ENCODE peak calls at places on chromosomes 7 and 10, in four cellular contexts. C, U, L and H are unnamed samples. For H3K4me1, the result is how much of the 10 kb centered on the place peaks cover.

GRCh38 chr10:75295901-75296441 is 60.2 kb upstream of the COMTD1 start:
- DNase-seq in C (no peak), U (peak), L (peak), H (no peak)

GRCh38 chr7:57424515-57425238 is 25.3 kb upstream of the ZNF716 start:
- DNase-seq in C (no peak), U (no peak), L (no peak), H (peak)

GRCh38 chr10:99993994-99994689 is 15.6 kb downstream of the DNMBP start:
- DNase-seq in C (peak), U (peak), L (no peak), H (peak)

GRCh38 chr10:127987467-127988380 is 80.8 kb downstream of the PTPRE start:
- DNase-seq in C (no peak), U (no peak), L (no peak), H (no peak)

GRCh38 chr10:86798636-86799035 is 42.2 kb downstream of the BMPR1A start:
- DNase-seq in C (no peak), U (no peak), L (no peak), H (no peak)

GRCh38 chr7:85177316-85177715 is 9.5 kb downstream of the SEMA3D start:
- DNase-seq in C (no peak), U (no peak), L (no peak), H (no peak)

GRCh38 chr7:149828357-149829309 is 9.5 kb upstream of the ZNF862 start:
- DNase-seq in C (no peak), U (no peak), L (no peak), H (no peak)

GRCh38 chr10:72812798-72813430 is 80.6 kb upstream of the OIT3 start:
- DNase-seq in C (no peak), U (no peak), L (no peak), H (no peak)

GRCh38 chr7:95859434-95859833 is 87.1 kb downstream of the DYNC1I1 start:
- DNase-seq in C (no peak), U (peak), L (peak), H (no peak)

GRCh38 chr10:86969421-86970041 is 1.2 kb downstream of the ADIRF start:
- DNase-seq in C (no peak), U (peak), L (no peak), H (no peak)

GRCh38 chr7:19392246-19392645 is 247.0 kb upstream of the FERD3L start:
- DNase-seq in C (no peak), U (no peak), L (no peak), H (no peak)

GRCh38 chr7:128004623-128005022 is 26.6 kb downstream of the LRRC4 start:
- DNase-seq in C (peak), U (no peak), L (no peak), H (no peak)
- H3K4me1 ChIP-seq in C (under half), U (half or more), L (half or more), H (under half)

GRCh38 chr10:104254493-104255243 is at the start of gene GSTO1:
- DNase-seq in C (peak), U (peak), L (peak), H (peak)
- H3K27ac ChIP-seq in C (peak), U (peak), L (peak), H (peak)

GRCh38 chr7:125670926-125671572 is 741.4 kb upstream of the POT1 start:
- DNase-seq in C (peak), U (no peak), L (peak), H (no peak)
- TF ChIP-seq CTCF in C (peak), U (peak), L (peak), H (peak)

DNA sequence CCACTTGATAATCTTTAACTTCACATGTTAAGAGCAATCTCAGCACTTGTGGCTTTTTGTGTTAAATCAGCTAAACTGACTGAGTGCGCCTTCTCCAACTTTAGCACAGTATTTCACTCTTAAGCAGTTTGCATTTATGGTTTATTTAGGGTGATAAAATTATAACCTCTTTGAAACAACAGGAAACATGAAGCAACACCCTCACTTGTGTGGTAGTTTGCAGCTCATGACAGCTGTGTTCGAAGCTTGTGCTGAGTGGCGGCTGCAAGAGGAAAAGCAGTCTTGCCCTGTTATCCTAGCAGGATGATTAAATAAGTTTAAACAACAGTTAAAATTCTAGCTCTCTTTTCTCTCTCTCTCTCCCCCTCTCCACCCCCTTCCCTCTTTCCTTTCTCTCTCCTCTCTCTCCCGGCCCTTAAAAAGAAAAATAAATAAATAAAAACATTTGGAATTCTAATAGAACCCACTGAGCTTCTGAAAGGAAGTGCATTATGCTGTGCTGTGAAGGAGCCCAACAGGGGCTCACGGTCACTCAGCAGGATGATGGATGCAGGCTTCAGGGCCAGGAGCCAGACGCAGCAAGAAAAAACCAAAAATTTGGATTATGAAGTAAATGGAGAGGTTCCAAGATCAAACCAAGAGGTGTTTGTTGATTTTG is 25.2 kb downstream of the OGDH start:
- DNase-seq in C (peak), U (no peak), L (no peak), H (peak)
- H3K4me1 ChIP-seq in C (half or more), U (half or more), L (under half), H (half or more)

DNA sequence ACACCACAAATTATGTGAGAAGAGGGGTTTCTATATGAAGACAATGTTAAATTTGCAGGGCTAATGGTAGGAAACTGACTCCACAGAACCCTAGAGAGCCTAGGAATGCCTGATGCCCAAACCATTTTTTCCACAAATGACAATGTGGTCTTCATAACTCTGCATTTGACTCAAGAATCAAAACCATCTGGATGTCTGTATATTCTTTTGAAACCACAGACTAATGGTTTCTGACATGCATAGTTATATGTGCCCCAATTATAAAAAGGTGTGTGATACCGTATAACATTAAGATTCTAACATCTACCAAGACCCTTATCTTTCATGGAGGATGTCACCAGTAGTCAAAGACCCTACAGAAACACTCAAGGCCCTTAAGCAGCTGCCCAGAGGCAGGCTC is 20.3 kb downstream of the SEC61G start:
- DNase-seq in C (no peak), U (no peak), L (no peak), H (no peak)
- H3K27ac ChIP-seq in C (no peak), U (no peak), L (no peak), H (no peak)

DNA sequence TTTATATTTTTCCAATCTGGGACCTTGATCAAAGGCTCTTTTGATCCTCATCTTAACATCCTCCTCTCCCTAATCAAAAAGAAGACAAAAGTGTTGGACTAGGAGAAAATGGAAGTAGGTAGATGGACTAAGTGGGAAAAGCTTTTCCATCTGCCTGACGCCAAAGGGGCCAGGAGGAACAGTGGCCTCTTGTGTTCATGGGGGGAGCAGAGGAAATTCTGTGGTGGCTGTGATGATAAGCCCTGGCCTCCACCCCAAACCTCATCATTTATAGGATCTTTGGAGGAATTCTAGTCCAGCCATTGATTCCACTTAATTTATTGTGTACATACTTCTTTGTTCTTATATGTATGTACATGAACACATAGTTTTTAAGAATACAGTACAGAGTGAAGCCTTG is 21.7 kb downstream of the ZNF365 start:
- DNase-seq in C (no peak), U (no peak), L (no peak), H (no peak)
- TF ChIP-seq CTCF in C (no peak), U (no peak), L (no peak), H (no peak)

DNA sequence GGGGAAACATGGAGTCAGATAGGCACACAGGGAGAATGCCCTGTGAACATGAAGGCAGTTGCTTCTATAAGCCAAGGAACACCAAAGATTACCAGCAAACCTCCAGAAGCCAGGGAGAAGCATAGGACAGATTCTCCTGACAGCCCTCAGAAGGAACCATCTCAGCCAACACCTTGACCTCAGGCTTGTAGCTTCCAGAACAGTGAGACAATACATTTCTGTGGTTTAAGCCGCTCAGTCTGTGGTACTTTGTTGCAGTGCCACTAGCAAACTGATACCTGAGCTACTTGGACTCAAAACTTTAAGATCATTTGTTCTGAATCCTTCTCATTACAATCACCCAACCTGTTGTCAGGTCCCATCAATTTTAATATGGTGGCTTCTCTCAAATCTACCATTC is 31.2 kb downstream of the ABLIM1 start:
- DNase-seq in C (no peak), U (no peak), L (no peak), H (no peak)
- H3K4me1 ChIP-seq in C (under half), U (under half), L (under half), H (under half)

DNA sequence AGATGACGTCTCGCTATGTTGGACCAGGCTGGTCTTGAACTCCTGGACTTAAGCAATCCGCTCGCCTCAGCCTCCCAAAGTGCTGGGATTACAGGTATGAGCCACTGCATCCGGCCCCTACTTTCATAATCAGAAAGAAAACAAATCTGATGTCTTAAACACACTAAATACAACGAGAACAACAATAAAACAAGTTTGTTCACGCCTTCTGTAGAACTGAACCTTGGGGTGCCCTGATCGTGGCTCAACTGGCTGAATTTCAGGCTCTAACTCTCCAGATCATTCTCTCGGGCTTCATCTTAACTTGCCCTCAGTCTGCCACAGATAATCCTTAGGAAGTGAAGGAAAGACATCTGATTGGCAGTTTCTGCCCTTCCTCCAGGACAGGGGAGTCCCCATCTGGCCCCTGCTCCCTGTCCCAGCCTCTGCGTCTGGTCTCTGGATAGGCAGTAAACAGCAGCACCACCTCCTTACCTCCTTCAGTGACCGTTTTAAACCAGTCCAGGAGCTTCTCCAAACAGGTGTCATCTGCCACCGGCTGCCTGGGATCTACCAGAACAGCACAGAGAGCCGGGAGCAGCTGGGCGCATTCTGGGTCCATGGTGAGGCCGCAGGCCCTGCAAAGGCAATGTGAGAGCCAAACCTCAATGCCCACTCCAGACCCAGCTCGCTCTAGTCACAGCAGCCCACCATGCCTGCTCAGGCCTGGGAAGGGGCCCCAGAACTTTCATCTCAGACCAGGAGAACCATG is 1.3 kb downstream of the BRAT1 start:
- DNase-seq in C (peak), U (no peak), L (no peak), H (no peak)
- H3K27ac ChIP-seq in C (peak), U (no peak), L (peak), H (no peak)

GRCh38 chr7:106094780-106095179 is 17.3 kb downstream of the SYPL1 start:
- DNase-seq in C (peak), U (no peak), L (no peak), H (no peak)
- TF ChIP-seq CTCF in C (peak), U (no peak), L (no peak), H (no peak)